ENCODE peak calls at places on chromosomes 1 and 21, in seven cellular contexts. I is mesendoderm, O is mesenchymal stem cell, E is H9, A is neuronal stem cell, F is H1, S is trophoblast cell. D is an unnamed sample.

GRCh38 chr1:98316286-98316685 is 345.2 kb upstream of the SNX7 start:
- DNase-seq in O (peak; percentile 59), A (no peak), I (no peak), S (peak; percentile 25), E (no peak), F (no peak), D (peak; percentile 56)

GRCh38 chr21:46112731-46113215 is 14.9 kb downstream of the COL6A2 start:
- DNase-seq in F (no peak), A (no peak), S (no peak), E (peak; percentile 20), O (no peak), I (no peak), D (no peak)

GRCh38 chr1:209168204-209168603 is 415.3 kb upstream of the CAMK1G start:
- DNase-seq in A (no peak), O (no peak), E (no peak), S (no peak), I (no peak), F (no peak), D (no peak)

GRCh38 chr1:220876511-220877347 is 2.5 kb upstream of the HLX start:
- DNase-seq in O (peak; percentile 83), F (no peak), A (no peak), E (peak; percentile 71), I (peak; percentile 83), S (peak; percentile 19), D (no peak)

GRCh38 chr1:206591236-206591635 is 21.0 kb downstream of the EIF2D start:
- DNase-seq in S (no peak), E (no peak), A (no peak), I (no peak), F (no peak), O (no peak), D (no peak)

GRCh38 chr1:151193304-151193703 is 3.3 kb upstream of the VPS72 start:
- DNase-seq in F (no peak), A (no peak), S (no peak), O (no peak), E (no peak), I (no peak), D (no peak)

GRCh38 chr1:151211972-151212705 is 13.8 kb downstream of the PIP5K1A start:
- DNase-seq in S (peak; percentile 11), I (no peak), F (no peak), A (no peak), O (peak; percentile 51), E (no peak), D (no peak)

GRCh38 chr1:11157867-11158266 is 31.3 kb upstream of the ANGPTL7 start:
- DNase-seq in E (no peak), F (no peak), I (no peak), O (no peak), S (no peak), A (no peak), D (peak; percentile 54)

GRCh38 chr1:43834280-43835140 is 99.1 kb upstream of the ARTN start:
- DNase-seq in I (no peak), F (no peak), E (no peak), S (peak; percentile 74), A (no peak), O (peak; percentile 49), D (no peak)

GRCh38 chr1:182064611-182065010 is 3.1 kb upstream of the ZNF648 start:
- DNase-seq in I (no peak), F (no peak), A (no peak), S (peak; percentile 91), O (no peak), E (no peak), D (no peak)

GRCh38 chr1:157803851-157804250 is 16.1 kb downstream of the FCRL1 start:
- DNase-seq in I (no peak), O (no peak), E (no peak), F (no peak), A (no peak), S (peak; percentile 2), D (no peak)

GRCh38 chr1:204319462-204319861 is 40.3 kb downstream of the PLEKHA6 start:
- DNase-seq in E (no peak), A (no peak), O (peak; percentile 96), I (peak; percentile 71), S (peak; percentile 95), F (no peak), D (peak; percentile 97)

GRCh38 chr21:43921602-43921978 is 56.6 kb downstream of the AGPAT3 start:
- DNase-seq in I (no peak), A (no peak), E (no peak), O (no peak), F (no peak), S (no peak), D (no peak)

GRCh38 chr1:5484451-5485165 is 507.6 kb downstream of the NPHP4 start:
- DNase-seq in I (no peak), A (no peak), F (no peak), E (no peak), S (no peak), O (no peak), D (no peak)

GRCh38 chr1:236128646-236129178 is 13.6 kb upstream of the GPR137B start:
- DNase-seq in S (no peak), F (no peak), I (no peak), O (no peak), E (no peak), A (no peak), D (peak; percentile 11)

GRCh38 chr1:36562181-36562685 is 79.5 kb upstream of the CSF3R start:
- DNase-seq in A (no peak), E (peak; percentile 8), F (no peak), S (no peak), O (no peak), I (no peak), D (no peak)

GRCh38 chr1:154276797-154277196 is 4.4 kb downstream of the HAX1 start:
- DNase-seq in A (no peak), S (peak; percentile 29), I (peak; percentile 34), F (no peak), E (peak; percentile 35), O (no peak), D (no peak)

GRCh38 chr1:205535866-205536758 is 31.6 kb downstream of the CDK18 start:
- DNase-seq in S (no peak), F (no peak), E (peak; percentile 25), O (no peak), I (no peak), A (no peak), D (no peak)

GRCh38 chr1:226687476-226687875 is 51.6 kb downstream of the ITPKB start:
- DNase-seq in S (no peak), O (no peak), I (no peak), E (no peak), A (no peak), F (no peak), D (no peak)

GRCh38 chr1:16012590-16013219 is 5.1 kb downstream of the HSPB7 start:
- DNase-seq in E (peak; percentile 93), S (peak; percentile 27), F (peak; percentile 64), I (peak; percentile 92), A (no peak), O (peak; percentile 94), D (peak; percentile 38)

GRCh38 chr1:164440222-164440621 is 118.8 kb upstream of the PBX1 start:
- DNase-seq in O (peak; percentile 18), F (no peak), I (peak; percentile 72), E (peak; percentile 49), A (no peak), S (peak; percentile 3), D (no peak)

GRCh38 chr1:2376931-2377672 is 14.3 kb downstream of the MORN1 start:
- DNase-seq in E (no peak), I (no peak), O (no peak), A (no peak), F (no peak), S (no peak), D (no peak)

GRCh38 chr1:108573183-108573582 is 13.3 kb downstream of the EEIG2 start:
- DNase-seq in I (no peak), E (no peak), F (no peak), A (no peak), O (no peak), S (no peak), D (no peak)

GRCh38 chr1:234219711-234220110 is 153.5 kb upstream of the COA6 start:
- DNase-seq in O (no peak), E (no peak), A (no peak), I (no peak), S (no peak), F (no peak), D (no peak)
- H3K18ac ChIP-seq in O (no peak overlapping the region), E (no peak overlapping the region), A (peak overlapping the region; percentile 39), I (no peak overlapping the region), S (no peak overlapping the region), F (no peak overlapping the region), D (no peak overlapping the region)

GRCh38 chr1:222023025-222023424 is 281.1 kb upstream of the DUSP10 start:
- DNase-seq in F (no peak), O (no peak), A (no peak), I (no peak), S (no peak), E (no peak), D (no peak)

GRCh38 chr1:222020553-222020952 is 278.7 kb upstream of the DUSP10 start:
- DNase-seq in S (no peak), A (no peak), E (no peak), I (no peak), F (no peak), O (no peak), D (no peak)

GRCh38 chr1:222021124-222021523 is 279.2 kb upstream of the DUSP10 start:
- DNase-seq in I (no peak), S (no peak), A (no peak), E (no peak), F (no peak), O (no peak), D (no peak)

GRCh38 chr1:222018051-222018450 is 276.2 kb upstream of the DUSP10 start:
- DNase-seq in I (no peak), F (no peak), E (no peak), A (no peak), O (no peak), S (no peak), D (no peak)

GRCh38 chr1:222019029-222019428 is 277.1 kb upstream of the DUSP10 start:
- DNase-seq in O (no peak), S (no peak), F (no peak), A (no peak), E (no peak), I (no peak), D (no peak)
- H3K18ac ChIP-seq in O (no peak overlapping the region), S (no peak overlapping the region), F (no peak overlapping the region), A (no peak overlapping the region), E (no peak overlapping the region), I (no peak overlapping the region), D (no peak overlapping the region)

DNA sequence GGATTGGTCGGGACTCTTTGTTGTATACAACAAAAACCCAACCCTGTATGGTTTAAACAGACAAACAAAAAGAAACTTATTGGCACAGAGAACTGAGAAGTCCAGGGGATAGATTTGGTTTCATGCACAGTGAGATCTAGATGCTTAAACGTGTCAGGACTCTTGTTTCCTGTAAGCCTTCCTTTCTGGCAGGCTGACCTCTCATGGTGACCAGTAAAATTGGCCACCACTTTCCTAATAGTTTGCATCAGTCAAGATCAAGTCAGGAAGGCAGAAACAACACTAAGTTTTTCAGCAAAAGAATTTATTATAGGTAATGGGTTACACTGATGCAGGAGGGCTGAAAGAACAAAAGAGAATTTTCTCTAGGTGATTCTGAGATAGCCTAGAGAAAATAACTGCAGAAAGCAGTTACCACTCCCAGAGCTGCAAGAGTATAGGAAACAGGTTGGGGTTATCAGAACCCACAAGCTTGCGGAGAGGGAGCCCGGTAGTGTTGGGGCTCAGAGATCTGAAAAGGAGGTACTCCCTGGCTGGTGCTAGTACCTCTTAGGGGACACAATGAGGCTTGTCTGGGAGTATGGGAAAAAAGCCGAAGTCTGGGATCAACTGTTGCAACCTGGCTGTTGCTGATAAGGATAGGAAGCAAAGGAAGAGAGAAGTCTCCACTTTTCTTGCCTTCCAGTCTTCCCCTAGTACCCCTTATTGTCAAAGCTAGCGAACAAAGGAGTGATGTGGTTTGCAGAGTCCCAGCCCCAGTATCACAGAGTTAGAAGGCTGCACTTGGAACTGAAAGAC is 21.4 kb downstream of the CITED4 start:
- DNase-seq in I (no peak), O (no peak), S (no peak), F (no peak), A (no peak), E (no peak), D (no peak)
- H3K18ac ChIP-seq in I (no peak overlapping the region), O (no peak overlapping the region), S (no peak overlapping the region), F (no peak overlapping the region), A (no peak overlapping the region), E (no peak overlapping the region), D (no peak overlapping the region)

GRCh38 chr1:171954386-171954785 is 113.1 kb downstream of the DNM3 start:
- DNase-seq in A (no peak), E (no peak), I (no peak), S (no peak), F (no peak), O (no peak), D (no peak)
- H3K18ac ChIP-seq in A (no peak overlapping the region), E (no peak overlapping the region), I (no peak overlapping the region), S (no peak overlapping the region), F (no peak overlapping the region), O (no peak overlapping the region), D (no peak overlapping the region)